ENCODE peak calls at places on chromosomes 13 and 19, in seven cellular contexts. One of them, this sample, is unnamed.

GRCh38 chr13:105428816-105429215 is 1106.6 kb downstream of the EFNB2 start:
- DNase-seq in DMS 273 treated with DMSO at 0.1 percent for 48 hours: no peak
- DNase-seq in MV-4-11: no peak
- DNase-seq in naive thymus-derived CD8-positive, alpha-beta T cell: no peak
- DNase-seq in cortex of kidney: no peak
- DNase-seq in EL: peak; percentile 31
- DNase-seq in activated CD4-positive, alpha-beta T cell treated with anti-CD3 and anti-CD28 coated beads for 48 hours: no peak
- DNase-seq in this sample: peak; percentile 45

GRCh38 chr19:49690656-49691242 is at the start of gene CPT1C:
- DNase-seq in DMS 273 treated with DMSO at 0.1 percent for 48 hours: peak; percentile 79
- DNase-seq in MV-4-11: no peak
- DNase-seq in naive thymus-derived CD8-positive, alpha-beta T cell: no peak
- DNase-seq in cortex of kidney: no peak
- DNase-seq in EL: peak; percentile 95
- DNase-seq in activated CD4-positive, alpha-beta T cell treated with anti-CD3 and anti-CD28 coated beads for 48 hours: peak; percentile 80
- DNase-seq in this sample: peak; percentile 60

GRCh38 chr19:38392707-38393308 is 4.3 kb downstream of the SPRED3 start:
- DNase-seq in DMS 273 treated with DMSO at 0.1 percent for 48 hours: no peak
- DNase-seq in MV-4-11: no peak
- DNase-seq in naive thymus-derived CD8-positive, alpha-beta T cell: no peak
- DNase-seq in cortex of kidney: no peak
- DNase-seq in EL: peak; percentile 53
- DNase-seq in activated CD4-positive, alpha-beta T cell treated with anti-CD3 and anti-CD28 coated beads for 48 hours: no peak
- DNase-seq in this sample: peak; percentile 40

GRCh38 chr13:42007844-42008243 is 40.6 kb upstream of the DGKH start:
- DNase-seq in DMS 273 treated with DMSO at 0.1 percent for 48 hours: no peak
- DNase-seq in MV-4-11: no peak
- DNase-seq in naive thymus-derived CD8-positive, alpha-beta T cell: no peak
- DNase-seq in cortex of kidney: no peak
- DNase-seq in EL: peak; percentile 39
- DNase-seq in activated CD4-positive, alpha-beta T cell treated with anti-CD3 and anti-CD28 coated beads for 48 hours: no peak
- DNase-seq in this sample: peak; percentile 93

GRCh38 chr13:50320297-50320862 is 305.1 kb downstream of the KCNRG start:
- DNase-seq in DMS 273 treated with DMSO at 0.1 percent for 48 hours: no peak
- DNase-seq in MV-4-11: no peak
- DNase-seq in naive thymus-derived CD8-positive, alpha-beta T cell: no peak
- DNase-seq in cortex of kidney: no peak
- DNase-seq in EL: peak; percentile 72
- DNase-seq in activated CD4-positive, alpha-beta T cell treated with anti-CD3 and anti-CD28 coated beads for 48 hours: no peak
- DNase-seq in this sample: peak; percentile 81

GRCh38 chr19:48992571-48993174 is 436 bp downstream of the GYS1 start:
- DNase-seq in DMS 273 treated with DMSO at 0.1 percent for 48 hours: no peak
- DNase-seq in MV-4-11: no peak
- DNase-seq in naive thymus-derived CD8-positive, alpha-beta T cell: no peak
- DNase-seq in cortex of kidney: no peak
- DNase-seq in EL: no peak
- DNase-seq in activated CD4-positive, alpha-beta T cell treated with anti-CD3 and anti-CD28 coated beads for 48 hours: no peak
- DNase-seq in this sample: no peak

GRCh38 chr13:42068886-42069285 is 20.4 kb downstream of the DGKH start:
- DNase-seq in DMS 273 treated with DMSO at 0.1 percent for 48 hours: no peak
- DNase-seq in MV-4-11: peak; percentile 72
- DNase-seq in naive thymus-derived CD8-positive, alpha-beta T cell: no peak
- DNase-seq in cortex of kidney: no peak
- DNase-seq in EL: no peak
- DNase-seq in activated CD4-positive, alpha-beta T cell treated with anti-CD3 and anti-CD28 coated beads for 48 hours: no peak
- DNase-seq in this sample: no peak

GRCh38 chr19:4238831-4239230 is 8.0 kb upstream of the YJU2 start:
- DNase-seq in DMS 273 treated with DMSO at 0.1 percent for 48 hours: no peak
- DNase-seq in MV-4-11: no peak
- DNase-seq in naive thymus-derived CD8-positive, alpha-beta T cell: no peak
- DNase-seq in cortex of kidney: no peak
- DNase-seq in EL: no peak
- DNase-seq in activated CD4-positive, alpha-beta T cell treated with anti-CD3 and anti-CD28 coated beads for 48 hours: no peak
- DNase-seq in this sample: no peak

GRCh38 chr19:11198769-11199469 is 1.6 kb upstream of the KANK2 start:
- DNase-seq in DMS 273 treated with DMSO at 0.1 percent for 48 hours: no peak
- DNase-seq in MV-4-11: no peak
- DNase-seq in naive thymus-derived CD8-positive, alpha-beta T cell: no peak
- DNase-seq in cortex of kidney: no peak
- DNase-seq in EL: no peak
- DNase-seq in activated CD4-positive, alpha-beta T cell treated with anti-CD3 and anti-CD28 coated beads for 48 hours: no peak
- DNase-seq in this sample: no peak

GRCh38 chr13:35354305-35354704 is 122.2 kb downstream of the MAB21L1 start:
- DNase-seq in DMS 273 treated with DMSO at 0.1 percent for 48 hours: no peak
- DNase-seq in MV-4-11: no peak
- DNase-seq in naive thymus-derived CD8-positive, alpha-beta T cell: no peak
- DNase-seq in cortex of kidney: no peak
- DNase-seq in EL: no peak
- DNase-seq in activated CD4-positive, alpha-beta T cell treated with anti-CD3 and anti-CD28 coated beads for 48 hours: no peak
- DNase-seq in this sample: no peak

GRCh38 chr19:40687525-40688016 is 2.9 kb downstream of the NUMBL start:
- DNase-seq in DMS 273 treated with DMSO at 0.1 percent for 48 hours: no peak
- DNase-seq in MV-4-11: no peak
- DNase-seq in naive thymus-derived CD8-positive, alpha-beta T cell: no peak
- DNase-seq in cortex of kidney: no peak
- DNase-seq in EL: peak; percentile 65
- DNase-seq in activated CD4-positive, alpha-beta T cell treated with anti-CD3 and anti-CD28 coated beads for 48 hours: no peak
- DNase-seq in this sample: peak; percentile 79

GRCh38 chr13:51435002-51435578 is 17.7 kb downstream of the INTS6 start:
- DNase-seq in DMS 273 treated with DMSO at 0.1 percent for 48 hours: no peak
- DNase-seq in MV-4-11: peak; percentile 8
- DNase-seq in naive thymus-derived CD8-positive, alpha-beta T cell: no peak
- DNase-seq in cortex of kidney: no peak
- DNase-seq in EL: peak; percentile 21
- DNase-seq in activated CD4-positive, alpha-beta T cell treated with anti-CD3 and anti-CD28 coated beads for 48 hours: no peak
- DNase-seq in this sample: no peak

GRCh38 chr19:27689734-27690241 is 1523.2 kb downstream of the UQCRFS1 start:
- DNase-seq in DMS 273 treated with DMSO at 0.1 percent for 48 hours: no peak
- DNase-seq in MV-4-11: no peak
- DNase-seq in naive thymus-derived CD8-positive, alpha-beta T cell: no peak
- DNase-seq in cortex of kidney: no peak
- DNase-seq in EL: no peak
- DNase-seq in activated CD4-positive, alpha-beta T cell treated with anti-CD3 and anti-CD28 coated beads for 48 hours: no peak
- DNase-seq in this sample: no peak

GRCh38 chr13:80556291-80556690 is 215.4 kb upstream of the SPRY2 start:
- DNase-seq in DMS 273 treated with DMSO at 0.1 percent for 48 hours: no peak
- DNase-seq in MV-4-11: no peak
- DNase-seq in naive thymus-derived CD8-positive, alpha-beta T cell: no peak
- DNase-seq in cortex of kidney: no peak
- DNase-seq in EL: no peak
- DNase-seq in activated CD4-positive, alpha-beta T cell treated with anti-CD3 and anti-CD28 coated beads for 48 hours: no peak
- DNase-seq in this sample: no peak

GRCh38 chr13:44171151-44171550 is 202.5 kb upstream of the SERP2 start:
- DNase-seq in DMS 273 treated with DMSO at 0.1 percent for 48 hours: no peak
- DNase-seq in MV-4-11: no peak
- DNase-seq in naive thymus-derived CD8-positive, alpha-beta T cell: no peak
- DNase-seq in cortex of kidney: no peak
- DNase-seq in EL: no peak
- DNase-seq in activated CD4-positive, alpha-beta T cell treated with anti-CD3 and anti-CD28 coated beads for 48 hours: no peak
- DNase-seq in this sample: no peak

GRCh38 chr13:79901336-79901735 is 420.4 kb downstream of the NDFIP2 start:
- DNase-seq in DMS 273 treated with DMSO at 0.1 percent for 48 hours: no peak
- DNase-seq in MV-4-11: peak; percentile 82
- DNase-seq in naive thymus-derived CD8-positive, alpha-beta T cell: no peak
- DNase-seq in cortex of kidney: no peak
- DNase-seq in EL: peak; percentile 43
- DNase-seq in activated CD4-positive, alpha-beta T cell treated with anti-CD3 and anti-CD28 coated beads for 48 hours: no peak
- DNase-seq in this sample: peak; percentile 7

GRCh38 chr19:3873151-3873550 is 4.3 kb upstream of the ZFR2 start:
- DNase-seq in DMS 273 treated with DMSO at 0.1 percent for 48 hours: no peak
- DNase-seq in MV-4-11: no peak
- DNase-seq in naive thymus-derived CD8-positive, alpha-beta T cell: no peak
- DNase-seq in cortex of kidney: no peak
- DNase-seq in EL: no peak
- DNase-seq in activated CD4-positive, alpha-beta T cell treated with anti-CD3 and anti-CD28 coated beads for 48 hours: no peak
- DNase-seq in this sample: no peak

GRCh38 chr19:2462635-2463421 is 6.1 kb upstream of the LMNB2 start:
- DNase-seq in DMS 273 treated with DMSO at 0.1 percent for 48 hours: peak; percentile 82
- DNase-seq in MV-4-11: no peak
- DNase-seq in naive thymus-derived CD8-positive, alpha-beta T cell: no peak
- DNase-seq in cortex of kidney: no peak
- DNase-seq in EL: peak; percentile 98
- DNase-seq in activated CD4-positive, alpha-beta T cell treated with anti-CD3 and anti-CD28 coated beads for 48 hours: no peak
- DNase-seq in this sample: peak; percentile 99

GRCh38 chr13:108220042-108220441 is 1.9 kb downstream of the ABHD13 start:
- DNase-seq in DMS 273 treated with DMSO at 0.1 percent for 48 hours: no peak
- DNase-seq in MV-4-11: no peak
- DNase-seq in naive thymus-derived CD8-positive, alpha-beta T cell: no peak
- DNase-seq in cortex of kidney: no peak
- DNase-seq in EL: no peak
- DNase-seq in activated CD4-positive, alpha-beta T cell treated with anti-CD3 and anti-CD28 coated beads for 48 hours: no peak
- DNase-seq in this sample: no peak

GRCh38 chr13:98143157-98143553 is 261 bp downstream of the FARP1 start:
- DNase-seq in DMS 273 treated with DMSO at 0.1 percent for 48 hours: no peak
- DNase-seq in MV-4-11: no peak
- DNase-seq in naive thymus-derived CD8-positive, alpha-beta T cell: no peak
- DNase-seq in cortex of kidney: no peak
- DNase-seq in EL: no peak
- DNase-seq in activated CD4-positive, alpha-beta T cell treated with anti-CD3 and anti-CD28 coated beads for 48 hours: no peak
- DNase-seq in this sample: no peak

GRCh38 chr19:29528350-29528945 is 2.7 kb downstream of the VSTM2B start:
- DNase-seq in DMS 273 treated with DMSO at 0.1 percent for 48 hours: peak; percentile 69
- DNase-seq in MV-4-11: peak; percentile 24
- DNase-seq in naive thymus-derived CD8-positive, alpha-beta T cell: peak; percentile 27
- DNase-seq in cortex of kidney: no peak
- DNase-seq in EL: peak; percentile 60
- DNase-seq in activated CD4-positive, alpha-beta T cell treated with anti-CD3 and anti-CD28 coated beads for 48 hours: peak; percentile 88
- DNase-seq in this sample: peak; percentile 38

GRCh38 chr19:12346896-12347295 is 13.5 kb upstream of the ZNF563 start:
- DNase-seq in DMS 273 treated with DMSO at 0.1 percent for 48 hours: no peak
- DNase-seq in MV-4-11: no peak
- DNase-seq in naive thymus-derived CD8-positive, alpha-beta T cell: peak; percentile 9
- DNase-seq in cortex of kidney: no peak
- DNase-seq in EL: no peak
- DNase-seq in activated CD4-positive, alpha-beta T cell treated with anti-CD3 and anti-CD28 coated beads for 48 hours: no peak
- DNase-seq in this sample: no peak

GRCh38 chr13:66673401-66673800 is 556.7 kb downstream of the PCDH9 start:
- DNase-seq in DMS 273 treated with DMSO at 0.1 percent for 48 hours: no peak
- DNase-seq in MV-4-11: peak; percentile 50
- DNase-seq in naive thymus-derived CD8-positive, alpha-beta T cell: no peak
- DNase-seq in cortex of kidney: no peak
- DNase-seq in EL: peak; percentile 85
- DNase-seq in activated CD4-positive, alpha-beta T cell treated with anti-CD3 and anti-CD28 coated beads for 48 hours: no peak
- DNase-seq in this sample: peak; percentile 97

GRCh38 chr13:23384111-23384510 is 49.4 kb downstream of the SACS start:
- DNase-seq in DMS 273 treated with DMSO at 0.1 percent for 48 hours: no peak
- DNase-seq in MV-4-11: no peak
- DNase-seq in naive thymus-derived CD8-positive, alpha-beta T cell: peak; percentile 29
- DNase-seq in cortex of kidney: no peak
- DNase-seq in EL: peak; percentile 81
- DNase-seq in activated CD4-positive, alpha-beta T cell treated with anti-CD3 and anti-CD28 coated beads for 48 hours: peak; percentile 31
- DNase-seq in this sample: peak; percentile 75

GRCh38 chr13:76971215-76971614 is 20.7 kb upstream of the CLN5 start:
- DNase-seq in DMS 273 treated with DMSO at 0.1 percent for 48 hours: no peak
- DNase-seq in MV-4-11: no peak
- DNase-seq in naive thymus-derived CD8-positive, alpha-beta T cell: no peak
- DNase-seq in cortex of kidney: no peak
- DNase-seq in EL: no peak
- DNase-seq in activated CD4-positive, alpha-beta T cell treated with anti-CD3 and anti-CD28 coated beads for 48 hours: no peak
- DNase-seq in this sample: no peak

GRCh38 chr13:50026788-50027473 is 11.7 kb downstream of the KCNRG start:
- DNase-seq in DMS 273 treated with DMSO at 0.1 percent for 48 hours: no peak
- DNase-seq in MV-4-11: peak; percentile 15
- DNase-seq in naive thymus-derived CD8-positive, alpha-beta T cell: no peak
- DNase-seq in cortex of kidney: no peak
- DNase-seq in EL: no peak
- DNase-seq in activated CD4-positive, alpha-beta T cell treated with anti-CD3 and anti-CD28 coated beads for 48 hours: no peak
- DNase-seq in this sample: no peak

GRCh38 chr19:2549701-2550191 is 73.8 kb downstream of the GADD45B start:
- DNase-seq in DMS 273 treated with DMSO at 0.1 percent for 48 hours: no peak
- DNase-seq in MV-4-11: peak; percentile 98
- DNase-seq in naive thymus-derived CD8-positive, alpha-beta T cell: no peak
- DNase-seq in cortex of kidney: no peak
- DNase-seq in EL: peak; percentile 88
- DNase-seq in activated CD4-positive, alpha-beta T cell treated with anti-CD3 and anti-CD28 coated beads for 48 hours: no peak
- DNase-seq in this sample: peak; percentile 98

GRCh38 chr19:5172859-5173577 is 167.6 kb downstream of the PTPRS start:
- DNase-seq in DMS 273 treated with DMSO at 0.1 percent for 48 hours: no peak
- DNase-seq in MV-4-11: peak; percentile 45
- DNase-seq in naive thymus-derived CD8-positive, alpha-beta T cell: no peak
- DNase-seq in cortex of kidney: no peak
- DNase-seq in EL: peak; percentile 100
- DNase-seq in activated CD4-positive, alpha-beta T cell treated with anti-CD3 and anti-CD28 coated beads for 48 hours: no peak
- DNase-seq in this sample: peak; percentile 96

This sample was measured in astrocyte.